ENCODE peak calls at places on chromosome 14, in eight cellular contexts. G is astrocyte of the spinal cord; U is natural killer cell treated with Interleukin-12 subunit alpha and Interleukin-12 subunit beta and Interleukin-15 and Interleukin-18, amount 100 ng/mL, for 72 hours; O is bronchial epithelial cell; I is LHCN-M2; S is HT1080; H is small intestine; T is coronary artery. C is an unnamed sample.

GRCh38 chr14:64074961-64075619 is 219.1 kb downstream of the ESR2 start:
- DNase-seq in G (peak), U (no peak), O (peak), I (peak), S (peak), H (no peak), T (no peak), C (no peak)

GRCh38 chr14:48398675-48399282 is 723.4 kb upstream of the MDGA2 start:
- DNase-seq in G (peak), U (no peak), O (peak), I (peak), S (peak), H (peak), T (no peak), C (no peak)

GRCh38 chr14:40445020-40445419 is 1012.8 kb upstream of the FBXO33 start:
- DNase-seq in G (no peak), U (no peak), O (no peak), I (no peak), S (no peak), H (no peak), T (no peak), C (no peak)

GRCh38 chr14:61652526-61653262 is 42.6 kb upstream of the HIF1A start:
- DNase-seq in G (no peak), U (no peak), O (no peak), I (peak), S (no peak), H (no peak), T (no peak), C (no peak)

GRCh38 chr14:80586116-80586515 is 355.4 kb downstream of the CEP128 start:
- DNase-seq in G (no peak), U (no peak), O (no peak), I (no peak), S (no peak), H (no peak), T (no peak), C (no peak)

GRCh38 chr14:61973981-61974380 is 211.8 kb downstream of the SNAPC1 start:
- DNase-seq in G (peak), U (no peak), O (peak), I (peak), S (peak), H (no peak), T (no peak), C (no peak)

GRCh38 chr14:105500036-105500725 is 9.1 kb downstream of the TEDC1 start:
- DNase-seq in G (no peak), U (no peak), O (no peak), I (no peak), S (no peak), H (no peak), T (peak), C (no peak)

GRCh38 chr14:88426271-88426670 is 40.8 kb downstream of the SPATA7 start:
- DNase-seq in G (peak), U (no peak), O (no peak), I (peak), S (no peak), H (no peak), T (no peak), C (no peak)

GRCh38 chr14:80536456-80536855 is 325.2 kb upstream of the DIO2 start:
- DNase-seq in G (no peak), U (no peak), O (peak), I (no peak), S (no peak), H (no peak), T (no peak), C (no peak)

GRCh38 chr14:22658951-22659350 is 14.8 kb upstream of the OR6J1 start:
- DNase-seq in G (no peak), U (no peak), O (no peak), I (no peak), S (no peak), H (no peak), T (no peak), C (no peak)

GRCh38 chr14:65239143-65239672 is 136.9 kb upstream of the MAX start:
- DNase-seq in G (peak), U (no peak), O (peak), I (peak), S (peak), H (peak), T (no peak), C (no peak)

GRCh38 chr14:31045501-31046080 is 19.4 kb upstream of the STRN3 start:
- DNase-seq in G (no peak), U (no peak), O (no peak), I (no peak), S (no peak), H (no peak), T (no peak), C (no peak)

GRCh38 chr14:87063181-87063580 is 929.8 kb downstream of the GALC start:
- DNase-seq in G (no peak), U (no peak), O (peak), I (no peak), S (no peak), H (no peak), T (no peak), C (no peak)

GRCh38 chr14:34180428-34180827 is 229.6 kb upstream of the EGLN3 start:
- DNase-seq in G (no peak), U (no peak), O (no peak), I (no peak), S (no peak), H (no peak), T (no peak), C (no peak)